ENCODE peak calls at places on chromosome 3, in nine cellular contexts. Z is brain microvascular endothelial cell, X is body of pancreas, D is heart right ventricle, T is cardiac muscle cell, R is upper lobe of right lung, W is endothelial cell of umbilical vein, G is GM06990, V is AG04450. N is an unnamed sample. For H3K27me3, the result is how much of the 10 kb centered on the place peaks cover.

GRCh38 chr3:143820466-143821221 is 27.6 kb downstream of the SLC9A9 start:
- DNase-seq in Z (no peak), V (no peak), W (no peak), D (no peak), R (no peak), T (no peak), G (no peak), X (no peak), N (no peak)

GRCh38 chr3:27560484-27561056 is 76.4 kb upstream of the SLC4A7 start:
- DNase-seq in V (no peak), D (no peak), X (no peak), R (no peak), G (no peak), Z (no peak), T (no peak), W (no peak), N (no peak)

GRCh38 chr3:31361391-31362273 is 171.1 kb upstream of the STT3B start:
- DNase-seq in X (no peak), D (no peak), W (no peak), R (no peak), Z (peak), G (no peak), V (no peak), T (peak), N (no peak)

GRCh38 chr3:8152826-8153418 is 348.7 kb upstream of the LMCD1 start:
- DNase-seq in W (no peak), V (no peak), T (no peak), G (no peak), Z (no peak), D (no peak), R (no peak), X (no peak), N (no peak)

GRCh38 chr3:171416061-171416460 is 44.1 kb downstream of the TNIK start:
- DNase-seq in X (no peak), V (no peak), G (no peak), T (peak), Z (peak), R (no peak), W (no peak), D (no peak), N (no peak)

GRCh38 chr3:146271180-146271579 is 20.3 kb upstream of the PLSCR4 start:
- DNase-seq in D (no peak), W (no peak), V (no peak), Z (no peak), X (no peak), R (no peak), T (no peak), G (no peak), N (no peak)

GRCh38 chr3:84946240-84946639 is 12.5 kb upstream of the CADM2 start:
- DNase-seq in G (no peak), R (no peak), X (no peak), Z (no peak), T (no peak), W (no peak), D (no peak), V (no peak), N (no peak)

GRCh38 chr3:123194552-123194951 is 7.2 kb upstream of the SEC22A start:
- DNase-seq in V (no peak), T (peak), W (peak), X (no peak), D (peak), Z (peak), G (no peak), R (peak), N (no peak)

GRCh38 chr3:17473761-17474160 is 268.7 kb downstream of the TBC1D5 start:
- DNase-seq in Z (no peak), X (no peak), R (no peak), G (no peak), T (peak), V (no peak), W (peak), D (no peak), N (no peak)

GRCh38 chr3:48478631-48479555 is 25.1 kb downstream of the SHISA5 start:
- DNase-seq in R (no peak), W (peak), G (peak), X (no peak), V (no peak), T (no peak), D (no peak), Z (no peak), N (no peak)

GRCh38 chr3:13364602-13365271 is 55.4 kb downstream of the NUP210 start:
- DNase-seq in D (no peak), V (no peak), X (no peak), R (no peak), W (no peak), Z (peak), G (no peak), T (no peak), N (no peak)

GRCh38 chr3:132535575-132536441 is 61.3 kb upstream of the ACKR4 start:
- DNase-seq in T (peak), Z (peak), X (peak), R (no peak), G (no peak), V (peak), W (peak), D (peak), N (peak)

GRCh38 chr3:131007256-131007655 is 19.4 kb downstream of the ASTE1 start:
- DNase-seq in Z (no peak), W (no peak), G (no peak), X (no peak), D (no peak), T (no peak), R (no peak), V (no peak), N (no peak)

GRCh38 chr3:42655980-42656679 is 2.6 kb downstream of the ZBTB47 start:
- DNase-seq in R (no peak), X (no peak), T (peak), G (no peak), V (no peak), W (peak), Z (peak), D (no peak), N (no peak)

GRCh38 chr3:183555541-183556081 is at the start of gene KLHL6:
- DNase-seq in X (no peak), R (peak), V (no peak), G (peak), W (peak), Z (no peak), T (peak), D (peak), N (no peak)

GRCh38 chr3:136925425-136926190 is 32.2 kb upstream of the IL20RB start:
- DNase-seq in D (no peak), T (no peak), Z (no peak), G (no peak), V (no peak), X (no peak), W (no peak), R (no peak), N (no peak)

GRCh38 chr3:42692667-42693529 is 7.6 kb downstream of the KLHL40 start:
- DNase-seq in R (peak), G (no peak), W (no peak), Z (no peak), V (no peak), T (no peak), D (no peak), X (no peak), N (peak)

GRCh38 chr3:189392969-189393368 is 221.2 kb downstream of the TPRG1 start:
- DNase-seq in R (no peak), T (no peak), Z (no peak), G (no peak), X (peak), V (no peak), D (no peak), W (no peak), N (no peak)

GRCh38 chr3:10532939-10533730 is 27.7 kb upstream of the ATP2B2 start:
- DNase-seq in X (no peak), R (peak), D (no peak), Z (no peak), G (no peak), W (no peak), T (no peak), V (no peak), N (peak)

GRCh38 chr3:184872200-184872599 is 60.2 kb downstream of the VPS8 start:
- DNase-seq in G (no peak), V (no peak), D (no peak), X (no peak), Z (no peak), T (no peak), W (no peak), R (no peak), N (no peak)

GRCh38 chr3:12766541-12766940 is 7.5 kb upstream of the TMEM40 start:
- DNase-seq in T (no peak), X (no peak), R (no peak), G (no peak), V (no peak), W (no peak), D (no peak), Z (no peak), N (no peak)

GRCh38 chr3:42755681-42756578 is 17.1 kb downstream of the CCDC13 start:
- DNase-seq in W (peak), R (no peak), X (no peak), D (no peak), G (no peak), T (peak), Z (peak), V (no peak), N (no peak)

GRCh38 chr3:65758871-65759598 is 279.7 kb downstream of the MAGI1 start:
- DNase-seq in D (no peak), R (no peak), X (no peak), T (peak), Z (no peak), W (no peak), V (no peak), G (peak), N (no peak)

GRCh38 chr3:124032351-124032880 is 40.5 kb upstream of the ROPN1 start:
- DNase-seq in X (peak), W (no peak), V (no peak), T (peak), R (no peak), G (no peak), Z (no peak), D (peak), N (peak)

GRCh38 chr3:129004639-129005295 is 3.7 kb downstream of the EFCC1 start:
- DNase-seq in Z (no peak), R (no peak), D (no peak), V (no peak), W (peak), T (no peak), G (no peak), X (no peak), N (no peak)
- H3K27me3 ChIP-seq in Z (half or more), R (under half), D (under half), V (half or more), W (under half), T (half or more), G (under half), X (under half), N (under half)

DNA sequence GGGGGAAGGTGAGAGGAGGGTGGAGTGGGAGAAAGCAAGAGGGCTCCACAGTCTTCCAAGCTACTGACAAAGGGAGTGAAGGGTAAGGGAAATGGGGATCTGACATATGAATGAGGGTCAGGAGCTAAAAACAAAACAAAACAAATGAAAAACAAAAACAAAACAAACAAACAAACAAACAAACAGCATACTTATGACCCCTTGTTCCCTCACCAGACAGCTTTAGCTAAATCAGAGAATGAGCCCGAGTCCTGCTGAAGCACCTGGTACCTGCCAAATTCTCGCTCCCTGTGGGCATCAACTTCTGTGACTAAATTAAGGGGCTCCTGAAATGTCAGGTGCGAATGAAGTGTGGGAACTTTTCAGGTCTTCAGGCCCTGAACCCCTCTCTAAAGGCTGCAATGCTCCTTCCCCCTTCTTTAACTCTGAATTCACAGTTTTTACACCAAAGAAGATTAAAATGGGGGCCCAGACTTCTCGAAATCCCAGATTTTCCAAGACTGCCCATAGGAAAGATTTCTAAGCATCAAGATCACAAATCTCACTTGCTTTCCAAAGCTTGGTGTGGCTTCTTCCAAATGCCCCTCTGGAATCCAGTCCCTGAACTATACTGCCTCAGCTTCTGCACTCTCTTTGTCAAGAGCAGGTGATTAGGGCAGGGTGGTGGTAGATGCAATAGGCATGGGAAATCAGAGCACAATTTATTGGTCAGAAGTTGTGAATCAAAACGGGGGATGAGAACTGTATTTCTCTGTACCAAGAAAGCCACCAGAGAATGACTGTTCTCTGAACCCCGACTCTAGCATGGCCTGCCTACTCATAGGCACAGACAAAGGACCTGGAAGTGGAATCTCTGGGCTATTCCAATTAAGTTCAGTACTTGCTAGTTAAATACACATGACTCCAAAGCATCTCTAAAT is 40.9 kb downstream of the ZIC4 start:
- DNase-seq in X (no peak), V (no peak), Z (no peak), G (no peak), T (no peak), R (no peak), D (no peak), W (no peak), N (no peak)
- H3K27me3 ChIP-seq in X (under half), V (half or more), Z (under half), G (under half), T (half or more), R (half or more), D (under half), W (half or more), N (under half)

DNA sequence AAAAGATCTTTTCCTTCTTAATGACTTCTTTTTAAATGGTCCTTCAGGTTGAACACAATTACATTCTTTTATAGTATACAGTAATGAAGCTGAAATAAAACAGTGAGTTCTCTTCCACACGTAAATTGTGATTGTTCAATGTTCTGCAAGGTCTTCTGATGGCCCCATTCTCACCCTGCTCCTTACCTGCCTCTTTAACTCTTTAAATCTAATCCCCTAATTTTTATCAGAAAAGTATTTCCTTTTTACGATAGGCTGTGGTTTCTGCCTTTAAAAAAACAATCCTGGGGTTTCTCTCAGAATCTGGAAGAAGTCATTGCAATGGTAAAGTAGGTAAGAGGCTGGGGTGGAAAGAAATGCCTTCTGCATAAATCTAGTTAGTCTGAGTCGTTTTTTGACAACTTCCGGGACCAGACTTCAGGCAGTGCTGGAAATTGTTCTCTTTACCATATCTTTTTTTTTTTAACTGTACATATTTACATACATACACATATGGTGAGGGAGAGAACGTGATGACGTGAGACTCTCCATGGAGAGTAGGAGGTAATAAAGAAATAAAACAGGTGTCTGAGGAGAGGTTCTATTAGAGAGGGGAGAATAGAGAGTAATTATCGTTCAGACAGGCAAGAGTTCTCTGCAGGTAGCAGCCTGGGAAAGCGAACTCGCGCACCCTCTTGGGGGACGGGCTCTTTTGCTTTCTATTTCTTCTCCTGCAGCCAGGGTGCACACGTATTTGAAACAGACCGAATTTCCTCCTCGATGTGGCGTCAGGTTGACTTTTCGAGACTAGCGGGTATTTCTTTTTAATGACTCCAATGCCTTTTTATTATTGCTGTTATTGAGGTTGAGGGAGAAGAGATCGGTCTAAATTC is at the start of gene SIDT1:
- DNase-seq in D (no peak), G (peak), T (no peak), R (no peak), W (peak), V (no peak), X (peak), Z (no peak), N (no peak)
- H3K27me3 ChIP-seq in D (under half), G (under half), T (half or more), R (under half), W (under half), V (half or more), X (under half), Z (under half), N (under half)

DNA sequence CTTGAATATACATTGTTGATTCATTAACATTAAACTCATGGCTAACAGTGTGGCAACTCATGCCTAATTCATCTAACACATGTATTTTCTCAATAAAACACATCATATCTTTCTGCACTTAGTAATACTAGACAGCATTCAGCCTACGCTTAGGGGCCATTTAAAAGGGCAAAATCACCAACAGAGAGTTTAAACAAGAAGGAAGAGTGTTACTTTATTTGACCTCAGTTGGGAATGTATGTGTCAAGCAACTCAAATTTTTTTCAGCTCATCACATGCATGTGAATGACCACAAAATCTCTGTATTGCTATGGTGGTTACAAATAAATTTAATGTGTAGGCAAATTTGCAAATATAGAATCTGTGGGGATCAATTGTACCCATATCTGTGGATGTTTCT is 128.8 kb upstream of the AADACL2 start:
- DNase-seq in X (no peak), G (no peak), W (no peak), T (peak), D (no peak), V (no peak), Z (peak), R (no peak), N (no peak)
- H3K27me3 ChIP-seq in X (under half), G (under half), W (under half), T (under half), D (under half), V (under half), Z (under half), R (under half), N (under half)

GRCh38 chr3:172856766-172857742 is 106.5 kb downstream of the ECT2 start:
- DNase-seq in R (no peak), G (no peak), D (peak), V (no peak), X (peak), Z (peak), T (peak), W (peak), N (no peak)
- H3K27me3 ChIP-seq in R (under half), G (under half), D (under half), V (under half), X (under half), Z (under half), T (under half), W (under half), N (under half)